ENCODE peak calls at places on chromosomes 1 and 21, in six cellular contexts. U is fibroblast of mammary gland, J is fibroblast of pulmonary artery, L is neural progenitor cell, K is stomach, B is Peyer's patch. W is an unnamed sample.

GRCh38 chr1:46735708-46736324 is 16.9 kb upstream of the EFCAB14 start:
- DNase-seq in K (no peak), B (no peak), J (peak), L (peak), U (peak), W (peak)

GRCh38 chr1:115924730-115925129 is 51.6 kb upstream of the SLC22A15 start:
- DNase-seq in L (peak), K (no peak), B (no peak), U (no peak), J (no peak), W (peak)

GRCh38 chr1:117590273-117590925 is 15.4 kb upstream of the TENT5C start:
- DNase-seq in U (no peak), L (no peak), B (no peak), K (peak), J (no peak), W (peak)

GRCh38 chr1:59290173-59290954 is 6.5 kb upstream of the FGGY start:
- DNase-seq in K (peak), J (peak), U (peak), L (peak), B (peak), W (peak)

GRCh38 chr1:212691561-212692071 is 8.0 kb downstream of the BATF3 start:
- DNase-seq in U (no peak), L (no peak), B (no peak), K (no peak), J (no peak), W (no peak)

GRCh38 chr21:41611441-41611840 is 103.5 kb upstream of the TMPRSS2 start:
- DNase-seq in J (no peak), U (no peak), K (no peak), L (no peak), B (no peak), W (no peak)

GRCh38 chr1:238465449-238465848 is 574.7 kb upstream of the ZP4 start:
- DNase-seq in J (no peak), L (no peak), K (no peak), U (peak), B (no peak), W (no peak)

GRCh38 chr1:33312413-33312749 is 8.5 kb downstream of the A3GALT2 start:
- DNase-seq in K (no peak), B (no peak), U (no peak), L (no peak), J (no peak), W (no peak)

GRCh38 chr1:39266269-39266668 is 61.8 kb downstream of the MACF1 start:
- DNase-seq in B (no peak), J (peak), U (peak), L (peak), K (no peak), W (peak)

GRCh38 chr21:15094706-15095105 is 29.9 kb upstream of the NRIP1 start:
- DNase-seq in J (no peak), K (no peak), U (peak), B (no peak), L (no peak), W (peak)

GRCh38 chr1:21165632-21166031 is 11.1 kb downstream of the EIF4G3 start:
- DNase-seq in B (no peak), K (no peak), U (peak), L (no peak), J (no peak), W (no peak)

GRCh38 chr21:15054089-15054488 is 10.7 kb downstream of the NRIP1 start:
- DNase-seq in B (no peak), K (no peak), L (no peak), U (no peak), J (no peak), W (no peak)

GRCh38 chr1:241061062-241061461 is 295.9 kb downstream of the RGS7 start:
- DNase-seq in J (no peak), U (no peak), L (no peak), K (no peak), B (no peak), W (no peak)

GRCh38 chr1:169928438-169929209 is 34.9 kb upstream of the SCYL3 start:
- DNase-seq in J (peak), U (peak), K (no peak), L (peak), B (no peak), W (peak)

GRCh38 chr1:184595609-184596008 is 159.0 kb downstream of the EDEM3 start:
- DNase-seq in L (no peak), B (no peak), U (peak), K (no peak), J (peak), W (peak)

GRCh38 chr1:206495011-206495461 is 12.3 kb upstream of the RASSF5 start:
- DNase-seq in U (no peak), B (no peak), L (no peak), J (no peak), K (no peak), W (no peak)

GRCh38 chr1:234613128-234613875 is 3.3 kb upstream of the IRF2BP2 start:
- DNase-seq in L (no peak), B (no peak), J (peak), U (peak), K (no peak), W (peak)

GRCh38 chr1:160291248-160292220 is 6.6 kb upstream of the PEX19 start:
- DNase-seq in K (peak), J (peak), U (peak), B (peak), L (peak), W (peak)

GRCh38 chr1:199170711-199171110 is 531.9 kb downstream of the PTPRC start:
- DNase-seq in U (no peak), J (no peak), B (no peak), K (no peak), L (no peak), W (peak)

GRCh38 chr1:67646145-67647035 is 38.6 kb upstream of the GADD45A start:
- DNase-seq in J (peak), U (peak), L (peak), K (no peak), B (no peak), W (no peak)

GRCh38 chr1:84736445-84736844 is 46.2 kb upstream of the SSX2IP start:
- DNase-seq in K (no peak), L (no peak), J (no peak), U (no peak), B (no peak), W (no peak)

GRCh38 chr1:174990382-174990999 is 9.3 kb upstream of the CACYBP start:
- DNase-seq in L (no peak), K (no peak), J (peak), B (no peak), U (peak), W (peak)

DNA sequence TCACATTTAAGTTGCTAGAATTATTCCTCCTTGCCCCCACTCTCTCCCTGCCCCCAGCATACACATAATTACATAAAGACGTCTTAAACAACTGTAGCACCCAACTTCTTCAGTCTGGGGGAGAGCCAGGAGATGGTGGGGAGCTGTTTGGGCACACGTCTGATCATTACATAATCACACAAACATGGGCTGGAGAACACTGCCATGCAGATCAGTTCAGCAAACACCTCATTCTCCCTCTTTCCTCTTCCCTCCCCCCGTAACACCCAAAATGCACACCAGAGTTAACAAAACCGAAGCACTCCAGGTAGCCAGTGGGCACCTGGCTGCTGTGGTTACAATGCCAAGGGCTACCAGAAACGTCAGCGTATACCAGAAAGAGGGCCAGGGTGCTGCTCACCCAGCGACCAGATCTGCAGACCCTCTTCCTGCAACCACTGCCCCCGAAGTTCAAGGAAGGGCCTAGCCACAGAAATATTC is 1.6 kb downstream of the HIVEP3 start:
- DNase-seq in B (no peak), J (no peak), L (no peak), K (no peak), U (no peak), W (no peak)
- H3K4me3 ChIP-seq in B (no peak), J (peak), L (peak), K (peak), U (no peak), W (no peak)

GRCh38 chr1:43366601-43367025 is 1.2 kb downstream of the ELOVL1 start:
- DNase-seq in K (no peak), L (peak), J (no peak), B (no peak), U (no peak), W (peak)

GRCh38 chr1:43368646-43369020 is 822 bp upstream of the ELOVL1 start:
- DNase-seq in B (peak), L (no peak), U (no peak), J (no peak), K (no peak), W (no peak)

GRCh38 chr1:43367904-43368645 is at the start of gene ELOVL1:
- DNase-seq in L (peak), U (peak), J (peak), B (peak), K (peak), W (peak)

GRCh38 chr1:43366179-43366578 is 1.6 kb downstream of the ELOVL1 start:
- DNase-seq in L (peak), K (peak), U (no peak), J (no peak), B (peak), W (peak)

DNA sequence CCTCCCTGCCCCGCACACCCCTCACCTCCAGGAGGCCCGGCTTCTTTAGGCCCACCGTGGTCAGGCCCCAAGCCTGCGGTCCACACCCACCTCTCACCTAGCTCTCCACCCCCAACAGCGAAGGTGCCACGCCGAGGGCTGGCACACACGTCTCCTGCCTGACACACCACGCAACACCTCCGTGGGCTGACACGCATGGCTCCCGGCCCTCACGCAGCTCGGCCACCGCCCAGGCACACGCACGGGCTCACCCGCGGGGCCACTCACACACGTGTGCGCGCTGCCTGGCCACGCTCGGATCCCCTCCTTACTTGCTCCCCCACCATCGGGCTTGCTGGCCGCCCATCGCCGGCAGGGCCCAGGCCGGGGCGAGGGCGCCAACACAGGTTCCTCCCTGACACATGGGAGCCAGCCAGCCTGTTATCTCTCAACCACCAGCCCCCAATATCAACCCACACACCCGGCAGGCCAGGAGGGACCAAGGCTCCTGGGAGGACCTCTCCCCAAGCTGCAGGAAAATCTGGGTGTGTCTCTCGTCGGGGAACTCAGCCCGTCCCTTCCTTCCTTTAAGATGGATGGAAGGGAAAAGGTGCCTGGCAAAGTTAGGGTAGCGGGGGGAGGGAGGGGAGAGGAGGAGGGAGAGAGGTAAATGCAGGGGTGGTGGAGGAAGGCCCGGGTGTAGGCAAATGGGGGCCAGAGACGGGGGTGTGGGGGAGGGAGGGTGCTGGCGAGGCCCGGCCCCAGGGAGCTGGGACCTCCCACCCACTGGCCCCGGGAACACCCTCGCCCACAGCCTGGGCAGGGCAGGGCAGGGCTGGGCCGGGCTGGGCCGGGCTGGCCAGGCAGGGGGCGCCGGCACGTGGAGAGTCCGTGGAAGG is 546 bp downstream of the ELOVL1 start:
- DNase-seq in U (no peak), B (peak), L (peak), K (no peak), J (no peak), W (peak)
- TF ChIP-seq CTCF in U (no peak), B (peak), L (no peak), K (no peak), J (no peak), W (no peak)

GRCh38 chr1:186683637-186684410 is 3.6 kb upstream of the PTGS2 start:
- DNase-seq in L (no peak), K (no peak), U (no peak), J (no peak), B (no peak), W (no peak)

GRCh38 chr1:186680031-186681012 is at the start of gene PTGS2:
- DNase-seq in J (peak), B (no peak), U (peak), L (peak), K (peak), W (peak)

GRCh38 chr1:186681136-186681535 is 913 bp upstream of the PTGS2 start:
- DNase-seq in U (peak), L (no peak), K (no peak), B (no peak), J (no peak), W (no peak)

GRCh38 chr1:186682721-186683120 is 2.5 kb upstream of the PTGS2 start:
- DNase-seq in L (no peak), K (no peak), J (peak), U (peak), B (no peak), W (peak)

DNA sequence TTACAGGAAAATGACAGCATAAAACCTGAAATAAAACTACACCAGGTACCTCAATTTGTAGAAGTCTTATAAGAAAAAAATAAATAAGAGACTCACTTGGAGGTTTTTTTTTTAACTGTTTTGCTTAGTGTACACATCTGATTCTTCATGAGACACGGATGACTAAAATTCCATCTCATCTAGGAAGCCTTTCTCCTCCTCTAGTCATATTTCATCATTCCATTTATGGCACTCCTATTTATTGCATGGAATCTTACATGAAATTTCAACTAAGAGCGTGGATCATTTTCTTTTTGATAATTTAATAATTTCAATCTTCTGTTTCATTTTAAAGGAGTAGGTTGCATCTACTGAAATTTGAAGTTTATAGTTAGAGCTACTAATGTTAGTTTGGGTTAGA is 1.6 kb upstream of the PTGS2 start:
- DNase-seq in U (peak), L (no peak), B (no peak), J (peak), K (no peak), W (peak)
- H3K4me3 ChIP-seq in U (peak), L (no peak), B (no peak), J (peak), K (peak), W (no peak)

GRCh38 chr1:236603896-236604217 is 459 bp downstream of the HEATR1 start:
- DNase-seq in U (peak), L (no peak), B (no peak), J (peak), K (no peak), W (peak)

GRCh38 chr1:236604218-236605029 is at the start of gene HEATR1:
- DNase-seq in L (peak), J (peak), B (peak), K (peak), U (peak), W (peak)

GRCh38 chr1:236605030-236605806 is 902 bp upstream of the HEATR1 start:
- DNase-seq in U (no peak), J (no peak), L (no peak), B (no peak), K (no peak), W (no peak)

GRCh38 chr1:236612349-236612748 is 8.0 kb upstream of the HEATR1 start:
- DNase-seq in K (no peak), J (no peak), B (no peak), L (no peak), U (no peak), W (no peak)

DNA sequence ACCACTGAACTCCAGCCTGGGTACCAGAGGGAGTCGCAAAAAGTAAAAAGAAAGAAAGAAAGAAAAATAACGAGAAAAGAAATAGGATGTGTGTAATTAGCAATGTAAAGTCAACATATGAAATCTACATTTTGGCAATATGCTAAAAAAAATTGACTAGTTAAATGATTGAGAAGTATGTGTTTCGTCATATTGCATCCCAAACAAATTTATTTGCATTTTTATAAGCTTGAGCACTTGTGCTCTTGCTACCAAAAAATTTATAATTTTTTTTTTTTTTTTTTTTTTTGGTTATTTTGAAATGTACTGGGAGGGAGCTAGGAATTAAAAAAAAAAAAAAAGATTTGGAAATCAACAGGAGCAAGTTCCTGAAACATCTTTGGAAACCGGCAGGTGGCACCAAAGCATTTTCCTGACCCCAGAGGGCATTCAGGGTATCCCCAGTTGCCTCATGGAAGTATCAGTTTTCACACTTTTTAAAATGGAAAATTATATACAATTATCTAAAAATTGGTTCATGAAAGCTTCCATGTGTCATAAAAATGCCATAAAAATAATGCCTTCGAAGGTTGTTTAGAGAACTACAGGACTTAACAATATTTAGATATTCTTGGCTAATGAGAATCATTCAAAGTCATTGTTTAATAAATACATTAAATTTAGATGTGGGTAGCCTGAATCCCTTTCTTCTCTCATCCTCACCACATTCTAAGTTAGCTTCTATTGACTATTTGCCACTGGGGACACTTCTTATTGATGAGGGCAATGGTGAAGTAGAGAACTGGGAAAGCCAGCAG is 4.8 kb upstream of the HEATR1 start:
- DNase-seq in U (peak), K (peak), L (peak), J (peak), B (no peak), W (peak)
- TF ChIP-seq CTCF in U (peak), K (peak), L (peak), J (peak), B (peak), W (peak)

GRCh38 chr1:167491586-167492408 is 26.5 kb downstream of the CD247 start:
- DNase-seq in U (no peak), J (no peak), L (peak), B (peak), K (no peak), W (no peak)
- H3K4me3 ChIP-seq in U (no peak), J (no peak), L (no peak), B (no peak), K (no peak), W (no peak)

GRCh38 chr1:227131193-227131592 is 187.1 kb downstream of the CDC42BPA start:
- DNase-seq in L (peak), B (no peak), J (peak), K (no peak), U (peak), W (peak)
- TF ChIP-seq CTCF in L (peak), B (peak), J (peak), K (peak), U (peak), W (peak)

GRCh38 chr1:150109567-150109966 is 40.1 kb upstream of the PLEKHO1 start:
- DNase-seq in B (no peak), L (no peak), J (no peak), K (no peak), U (no peak), W (no peak)
- H3K4me3 ChIP-seq in B (no peak), L (no peak), J (no peak), K (no peak), U (no peak), W (no peak)